ENCODE peak calls at places on chromosomes 7 and 10, in nine cellular contexts. R is neuronal stem cell; U is psoas muscle; Q is astrocyte; T is IMR-90; N is thoracic aorta; L is fibroblast of lung; I is GM23338; C is naive thymus-derived CD4-positive, alpha-beta T cell. B is an unnamed sample. For H3K4me1, the result is how much of the 10 kb centered on the place peaks cover.

GRCh38 chr10:114103286-114103685 is 59.6 kb downstream of the ADRB1 start:
- DNase-seq in R (no peak), U (no peak), Q (peak), T (peak), N (no peak), L (peak), I (peak), C (no peak), B (peak)

GRCh38 chr10:33133557-33133956 is 175.5 kb upstream of the ITGB1 start:
- DNase-seq in R (no peak), U (no peak), Q (peak), T (no peak), N (no peak), L (no peak), I (no peak), C (no peak), B (no peak)

GRCh38 chr10:22002531-22003110 is 909 bp downstream of the DNAJC1 start:
- DNase-seq in R (no peak), U (no peak), Q (peak), T (peak), N (no peak), L (peak), I (peak), C (no peak), B (no peak)

GRCh38 chr7:93310346-93310745 is 78.2 kb downstream of the VPS50 start:
- DNase-seq in R (no peak), U (no peak), Q (peak), T (peak), N (no peak), L (no peak), I (no peak), C (no peak), B (no peak)

GRCh38 chr10:127576011-127576410 is 26.9 kb downstream of the NPS start:
- DNase-seq in R (no peak), U (no peak), Q (no peak), T (no peak), N (no peak), L (no peak), I (no peak), C (no peak), B (no peak)

GRCh38 chr10:127069436-127069835 is 127.0 kb downstream of the INSYN2A start:
- DNase-seq in R (no peak), U (no peak), Q (no peak), T (no peak), N (no peak), L (no peak), I (no peak), C (no peak), B (no peak)

GRCh38 chr10:44982114-44982460 is 3.5 kb upstream of the DEPP1 start:
- DNase-seq in R (no peak), U (peak), Q (peak), T (no peak), N (no peak), L (no peak), I (no peak), C (no peak), B (no peak)

GRCh38 chr10:84217746-84218145 is 7.6 kb downstream of the LRIT2 start:
- DNase-seq in R (no peak), U (no peak), Q (no peak), T (no peak), N (no peak), L (no peak), I (no peak), C (no peak), B (no peak)

GRCh38 chr10:15320522-15321203 is 50.4 kb downstream of the FAM171A1 start:
- DNase-seq in R (no peak), U (no peak), Q (peak), T (no peak), N (no peak), L (no peak), I (no peak), C (no peak), B (no peak)

GRCh38 chr7:7681191-7681935 is 37.0 kb downstream of the RPA3 start:
- DNase-seq in R (peak), U (no peak), Q (peak), T (peak), N (no peak), L (peak), I (peak), C (no peak), B (peak)

GRCh38 chr10:97000487-97001182 is 168.5 kb downstream of the LCOR start:
- DNase-seq in R (no peak), U (no peak), Q (no peak), T (no peak), N (no peak), L (no peak), I (peak), C (peak), B (no peak)

GRCh38 chr10:10010397-10010796 is 1007.3 kb upstream of the CELF2 start:
- DNase-seq in R (no peak), U (no peak), Q (no peak), T (no peak), N (no peak), L (no peak), I (peak), C (no peak), B (no peak)

GRCh38 chr10:44978570-44979280 is at the start of gene DEPP1:
- DNase-seq in R (no peak), U (peak), Q (peak), T (peak), N (peak), L (peak), I (peak), C (peak), B (peak)

GRCh38 chr10:102565793-102566192 is 62.0 kb downstream of the SUFU start:
- DNase-seq in R (no peak), U (no peak), Q (no peak), T (no peak), N (no peak), L (no peak), I (peak), C (no peak), B (no peak)

GRCh38 chr10:6399241-6399701 is 180.8 kb downstream of the PRKCQ start:
- DNase-seq in R (no peak), U (no peak), Q (peak), T (peak), N (no peak), L (peak), I (no peak), C (no peak), B (no peak)

GRCh38 chr7:104207348-104207730 is 474 bp downstream of the ORC5 start:
- DNase-seq in R (no peak), U (no peak), Q (peak), T (peak), N (no peak), L (peak), I (peak), C (no peak), B (no peak)

GRCh38 chr10:5199398-5199797 is 2.8 kb downstream of the AKR1C4 start:
- DNase-seq in R (no peak), U (no peak), Q (no peak), T (no peak), N (no peak), L (no peak), I (peak), C (no peak), B (no peak)

DNA sequence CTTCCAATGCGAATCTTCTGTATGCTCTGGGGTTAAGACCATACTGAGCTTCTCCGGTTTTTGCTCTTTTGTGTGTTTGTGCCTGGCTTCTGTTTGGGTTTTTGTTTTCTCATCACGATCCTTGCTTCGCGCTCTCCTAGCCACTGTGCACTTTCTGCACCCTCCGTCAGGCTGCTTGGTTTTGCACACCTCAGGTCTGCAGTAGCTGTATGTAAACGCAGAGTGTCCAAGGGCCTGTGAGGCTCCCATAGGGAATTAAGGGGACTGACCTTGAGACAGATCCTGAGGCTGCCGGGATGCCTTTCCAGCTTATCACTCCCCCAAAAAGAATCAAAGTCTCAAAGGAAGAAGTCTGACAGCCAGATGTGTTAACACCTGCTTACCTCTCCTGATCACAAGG is 95.2 kb downstream of the PROSER2 start:
- DNase-seq in R (no peak), U (no peak), Q (no peak), T (no peak), N (no peak), L (no peak), I (no peak), C (no peak), B (no peak)
- H3K4me1 ChIP-seq in R (under half), U (under half), Q (under half), T (under half), N (under half), L (under half), I (under half), C (under half), B (under half)

GRCh38 chr7:30937426-30937825 is 25.8 kb downstream of the AQP1 start:
- DNase-seq in R (no peak), U (no peak), Q (no peak), T (no peak), N (no peak), L (no peak), I (no peak), C (no peak), B (no peak)

GRCh38 chr7:30936650-30937245 is 25.1 kb downstream of the AQP1 start:
- DNase-seq in R (no peak), U (no peak), Q (no peak), T (no peak), N (no peak), L (no peak), I (no peak), C (no peak), B (no peak)

GRCh38 chr7:30935569-30935877 is 23.9 kb downstream of the AQP1 start:
- DNase-seq in R (no peak), U (no peak), Q (no peak), T (no peak), N (no peak), L (no peak), I (no peak), C (no peak), B (no peak)

GRCh38 chr7:30941582-30942310 is 22.0 kb upstream of the GHRHR start:
- DNase-seq in R (no peak), U (no peak), Q (no peak), T (no peak), N (no peak), L (no peak), I (no peak), C (no peak), B (no peak)

GRCh38 chr7:30938435-30939316 is 25.1 kb upstream of the GHRHR start:
- DNase-seq in R (peak), U (peak), Q (peak), T (peak), N (no peak), L (peak), I (peak), C (peak), B (peak)
- H3K4me3 ChIP-seq in R (peak), U (no peak), Q (peak), T (no peak), N (peak), L (no peak), I (peak), C (no peak), B (no peak)

GRCh38 chr10:101444058-101444457 is 90.1 kb downstream of the BTRC start:
- DNase-seq in R (no peak), U (no peak), Q (no peak), T (peak), N (no peak), L (peak), I (peak), C (no peak), B (no peak)
- H3K4me1 ChIP-seq in R (under half), U (under half), Q (under half), T (under half), N (under half), L (under half), I (under half), C (under half), B (under half)

GRCh38 chr10:8057636-8058273 is 3.3 kb downstream of the GATA3 start:
- DNase-seq in R (peak), U (no peak), Q (no peak), T (no peak), N (no peak), L (no peak), I (peak), C (no peak), B (no peak)
- H3K4me3 ChIP-seq in R (no peak), U (peak), Q (no peak), T (no peak), N (no peak), L (no peak), I (peak), C (peak), B (peak)

GRCh38 chr10:95435548-95436279 is 125.5 kb downstream of the SORBS1 start:
- DNase-seq in R (no peak), U (no peak), Q (no peak), T (no peak), N (no peak), L (no peak), I (no peak), C (no peak), B (no peak)

GRCh38 chr10:95440326-95440725 is 120.8 kb downstream of the SORBS1 start:
- DNase-seq in R (no peak), U (no peak), Q (no peak), T (no peak), N (no peak), L (no peak), I (no peak), C (no peak), B (no peak)

GRCh38 chr10:95434583-95434982 is 126.6 kb downstream of the SORBS1 start:
- DNase-seq in R (no peak), U (no peak), Q (no peak), T (no peak), N (no peak), L (no peak), I (no peak), C (no peak), B (no peak)

GRCh38 chr10:95438781-95439180 is 122.4 kb downstream of the SORBS1 start:
- DNase-seq in R (no peak), U (no peak), Q (no peak), T (no peak), N (no peak), L (no peak), I (no peak), C (no peak), B (no peak)

DNA sequence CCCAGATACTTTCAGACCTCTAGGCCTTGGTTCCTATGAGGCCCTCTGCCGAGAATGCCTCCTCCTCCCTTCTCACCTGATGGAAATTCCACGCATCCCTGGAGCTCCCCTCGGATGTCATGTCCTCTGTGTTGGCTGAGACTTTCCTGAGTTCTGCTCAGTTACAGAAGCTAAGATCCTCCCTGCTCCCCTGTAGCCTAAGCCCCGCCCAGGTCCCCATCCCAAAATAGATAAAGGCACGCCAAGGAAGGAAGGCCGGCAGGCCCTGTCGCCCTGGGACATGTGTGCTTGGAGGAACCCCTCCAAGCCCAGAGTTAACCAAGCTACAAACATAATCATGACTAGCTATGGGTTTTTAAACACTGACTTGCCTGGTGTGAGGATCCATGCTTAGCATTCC is 123.5 kb downstream of the SORBS1 start:
- DNase-seq in R (no peak), U (no peak), Q (no peak), T (no peak), N (no peak), L (no peak), I (no peak), C (no peak), B (no peak)
- H3K4me1 ChIP-seq in R (under half), U (under half), Q (under half), T (under half), N (half or more), L (under half), I (under half), C (under half), B (under half)

GRCh38 chr7:77893813-77894212 is 95.2 kb downstream of the PHTF2 start:
- DNase-seq in R (no peak), U (no peak), Q (no peak), T (no peak), N (no peak), L (no peak), I (no peak), C (no peak), B (no peak)
- H3K4me3 ChIP-seq in R (no peak), U (no peak), Q (no peak), T (no peak), N (no peak), L (no peak), I (no peak), C (no peak), B (no peak)

DNA sequence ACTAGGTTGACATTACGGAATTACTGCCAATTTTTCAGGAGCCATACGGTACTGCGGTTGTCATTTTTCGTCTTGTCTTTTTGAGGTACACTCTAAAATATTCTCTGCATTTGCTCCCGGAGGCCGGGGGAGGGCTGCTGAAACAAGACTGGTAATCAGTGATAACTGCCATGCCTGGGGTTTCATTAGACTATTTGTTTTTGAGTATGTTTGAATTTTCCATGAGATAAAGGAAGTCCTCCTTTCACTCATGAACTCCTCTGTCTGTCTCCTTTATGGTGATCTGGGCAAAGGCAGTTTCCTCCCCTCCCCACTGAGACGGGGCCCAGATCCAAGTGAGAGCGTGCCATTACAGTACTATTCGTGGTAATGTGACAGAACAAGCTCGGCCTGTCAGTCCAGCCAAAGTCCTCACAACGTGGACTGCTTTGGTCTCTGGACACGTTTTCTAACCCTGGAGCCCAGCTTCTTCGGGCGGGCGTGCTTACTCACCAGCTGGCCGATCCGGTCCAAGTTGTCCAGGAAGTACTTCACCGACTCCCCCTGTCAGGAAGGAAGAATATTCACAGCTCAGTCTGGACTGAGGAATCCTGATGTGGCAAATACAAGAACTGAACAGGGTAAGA is 45.1 kb downstream of the AMZ1 start:
- DNase-seq in R (no peak), U (peak), Q (peak), T (peak), N (peak), L (peak), I (no peak), C (no peak), B (no peak)
- H3K4me1 ChIP-seq in R (under half), U (under half), Q (under half), T (under half), N (under half), L (under half), I (under half), C (under half), B (under half)

DNA sequence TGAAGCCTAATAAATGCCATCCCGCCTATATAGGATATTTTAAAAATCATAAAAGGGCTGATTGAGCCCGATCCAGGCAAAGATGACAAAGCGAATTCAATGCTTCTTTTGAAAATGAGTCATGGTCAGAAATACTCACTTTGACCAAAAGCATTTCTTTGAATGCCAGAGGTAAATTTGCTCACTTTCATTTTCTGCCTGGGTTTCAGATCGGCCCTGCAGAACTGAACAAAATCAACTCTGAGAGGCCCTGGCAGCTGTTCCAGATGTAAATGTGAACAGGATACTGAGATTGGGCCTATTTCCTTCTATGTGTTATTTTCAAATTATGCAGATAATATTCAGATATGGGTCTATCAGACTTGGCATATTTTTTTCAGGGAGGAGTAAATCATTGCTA is 114.8 kb upstream of the ARID5B start:
- DNase-seq in R (no peak), U (no peak), Q (peak), T (peak), N (no peak), L (peak), I (no peak), C (no peak), B (no peak)
- H3K4me3 ChIP-seq in R (no peak), U (peak), Q (peak), T (peak), N (peak), L (peak), I (no peak), C (no peak), B (no peak)

DNA sequence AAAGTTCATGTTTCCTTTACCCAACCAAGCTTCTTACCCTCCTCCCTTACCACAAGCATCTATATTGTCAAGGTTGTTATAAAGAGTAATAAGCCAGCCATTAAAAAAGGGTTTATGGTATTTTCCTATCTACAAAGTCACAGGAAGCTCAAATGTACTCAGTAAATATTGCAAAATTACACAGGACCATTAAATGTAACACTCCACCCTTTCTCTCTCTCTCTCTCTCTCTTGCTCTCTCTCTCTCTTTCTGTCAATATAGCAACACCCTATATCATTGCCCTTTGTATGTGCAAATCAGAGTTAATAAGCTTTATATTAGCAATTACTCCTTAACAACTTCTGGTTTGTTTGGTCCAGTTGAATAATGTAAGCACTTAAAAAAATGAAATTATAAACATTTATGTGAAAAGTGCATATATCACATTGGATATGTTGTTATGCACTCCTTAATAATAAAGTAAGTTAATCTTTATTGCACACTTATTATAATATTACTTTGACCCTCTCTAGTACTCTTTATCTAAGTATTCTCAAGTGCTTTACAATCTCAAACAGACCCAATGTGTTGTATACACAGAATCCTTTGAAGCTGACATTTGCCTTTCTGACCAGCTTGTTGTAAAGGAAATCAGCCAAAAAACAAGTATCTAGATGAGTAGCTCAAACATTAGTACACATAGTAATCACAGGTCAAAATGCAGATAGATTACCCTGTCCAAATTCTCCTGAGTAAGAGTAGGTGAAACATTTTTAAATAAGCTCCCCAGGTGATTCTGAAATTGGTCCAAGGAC is 93.2 kb downstream of the CFTR start:
- DNase-seq in R (no peak), U (no peak), Q (no peak), T (no peak), N (no peak), L (no peak), I (no peak), C (no peak), B (no peak)
- H3K4me1 ChIP-seq in R (under half), U (under half), Q (under half), T (under half), N (under half), L (under half), I (under half), C (under half), B (under half)